ENCODE peak calls at places on chromosome 18, in seven cellular contexts. One of them, this sample, is unnamed.

GRCh38 chr18:79964330-79965118 is at the start of gene HSBP1L1:
- DNase-seq in epithelial cell of esophagus: peak
- DNase-seq in heart right ventricle: peak
- DNase-seq in activated naive CD4-positive, alpha-beta T cell treated with Interleukin-2 at 50 U/mL for 16 hours: peak
- DNase-seq in posterior cingulate gyrus: no peak
- DNase-seq in activated T-cell treated with anti-CD3 and anti-CD28 coated beads, Interleukin-2, amount 50 U/mL, for 72 hours: peak
- DNase-seq in posterior vena cava: peak
- DNase-seq in this sample: no peak

GRCh38 chr18:63339920-63340484 is 20.4 kb upstream of the BCL2 start:
- DNase-seq in epithelial cell of esophagus: peak
- DNase-seq in heart right ventricle: no peak
- DNase-seq in activated naive CD4-positive, alpha-beta T cell treated with Interleukin-2 at 50 U/mL for 16 hours: peak
- DNase-seq in posterior cingulate gyrus: no peak
- DNase-seq in activated T-cell treated with anti-CD3 and anti-CD28 coated beads, Interleukin-2, amount 50 U/mL, for 72 hours: peak
- DNase-seq in posterior vena cava: no peak
- DNase-seq in this sample: no peak

GRCh38 chr18:7576685-7577084 is 9.6 kb downstream of the PTPRM start:
- DNase-seq in epithelial cell of esophagus: peak
- DNase-seq in heart right ventricle: no peak
- DNase-seq in activated naive CD4-positive, alpha-beta T cell treated with Interleukin-2 at 50 U/mL for 16 hours: no peak
- DNase-seq in posterior cingulate gyrus: no peak
- DNase-seq in activated T-cell treated with anti-CD3 and anti-CD28 coated beads, Interleukin-2, amount 50 U/mL, for 72 hours: no peak
- DNase-seq in posterior vena cava: no peak
- DNase-seq in this sample: no peak

GRCh38 chr18:29083545-29083944 is 906.6 kb upstream of the CDH2 start:
- DNase-seq in epithelial cell of esophagus: peak
- DNase-seq in heart right ventricle: no peak
- DNase-seq in activated naive CD4-positive, alpha-beta T cell treated with Interleukin-2 at 50 U/mL for 16 hours: no peak
- DNase-seq in posterior cingulate gyrus: no peak
- DNase-seq in activated T-cell treated with anti-CD3 and anti-CD28 coated beads, Interleukin-2, amount 50 U/mL, for 72 hours: no peak
- DNase-seq in posterior vena cava: no peak
- DNase-seq in this sample: no peak

GRCh38 chr18:35573531-35573930 is 8.0 kb upstream of the GALNT1 start:
- DNase-seq in epithelial cell of esophagus: no peak
- DNase-seq in heart right ventricle: no peak
- DNase-seq in activated naive CD4-positive, alpha-beta T cell treated with Interleukin-2 at 50 U/mL for 16 hours: no peak
- DNase-seq in posterior cingulate gyrus: no peak
- DNase-seq in activated T-cell treated with anti-CD3 and anti-CD28 coated beads, Interleukin-2, amount 50 U/mL, for 72 hours: no peak
- DNase-seq in posterior vena cava: no peak
- DNase-seq in this sample: no peak

GRCh38 chr18:2471523-2471922 is 99.8 kb downstream of the METTL4 start:
- DNase-seq in epithelial cell of esophagus: peak
- DNase-seq in heart right ventricle: no peak
- DNase-seq in activated naive CD4-positive, alpha-beta T cell treated with Interleukin-2 at 50 U/mL for 16 hours: no peak
- DNase-seq in posterior cingulate gyrus: no peak
- DNase-seq in activated T-cell treated with anti-CD3 and anti-CD28 coated beads, Interleukin-2, amount 50 U/mL, for 72 hours: no peak
- DNase-seq in posterior vena cava: no peak
- DNase-seq in this sample: no peak

GRCh38 chr18:69874058-69874457 is 73.6 kb downstream of the CD226 start:
- DNase-seq in epithelial cell of esophagus: peak
- DNase-seq in heart right ventricle: no peak
- DNase-seq in activated naive CD4-positive, alpha-beta T cell treated with Interleukin-2 at 50 U/mL for 16 hours: no peak
- DNase-seq in posterior cingulate gyrus: no peak
- DNase-seq in activated T-cell treated with anti-CD3 and anti-CD28 coated beads, Interleukin-2, amount 50 U/mL, for 72 hours: no peak
- DNase-seq in posterior vena cava: no peak
- DNase-seq in this sample: no peak

GRCh38 chr18:36593001-36593400 is 235.8 kb downstream of the TPGS2 start:
- DNase-seq in epithelial cell of esophagus: peak
- DNase-seq in heart right ventricle: no peak
- DNase-seq in activated naive CD4-positive, alpha-beta T cell treated with Interleukin-2 at 50 U/mL for 16 hours: no peak
- DNase-seq in posterior cingulate gyrus: no peak
- DNase-seq in activated T-cell treated with anti-CD3 and anti-CD28 coated beads, Interleukin-2, amount 50 U/mL, for 72 hours: no peak
- DNase-seq in posterior vena cava: no peak
- DNase-seq in this sample: no peak

GRCh38 chr18:63161032-63161727 is 158.4 kb downstream of the BCL2 start:
- DNase-seq in epithelial cell of esophagus: no peak
- DNase-seq in heart right ventricle: no peak
- DNase-seq in activated naive CD4-positive, alpha-beta T cell treated with Interleukin-2 at 50 U/mL for 16 hours: peak
- DNase-seq in posterior cingulate gyrus: no peak
- DNase-seq in activated T-cell treated with anti-CD3 and anti-CD28 coated beads, Interleukin-2, amount 50 U/mL, for 72 hours: peak
- DNase-seq in posterior vena cava: no peak
- DNase-seq in this sample: no peak

GRCh38 chr18:3454365-3455089 is 4.6 kb downstream of the TGIF1 start:
- DNase-seq in epithelial cell of esophagus: peak
- DNase-seq in heart right ventricle: no peak
- DNase-seq in activated naive CD4-positive, alpha-beta T cell treated with Interleukin-2 at 50 U/mL for 16 hours: no peak
- DNase-seq in posterior cingulate gyrus: no peak
- DNase-seq in activated T-cell treated with anti-CD3 and anti-CD28 coated beads, Interleukin-2, amount 50 U/mL, for 72 hours: peak
- DNase-seq in posterior vena cava: no peak
- DNase-seq in this sample: no peak

GRCh38 chr18:47772374-47773248 is 157.8 kb downstream of the SMAD2 start:
- DNase-seq in epithelial cell of esophagus: peak
- DNase-seq in heart right ventricle: peak
- DNase-seq in activated naive CD4-positive, alpha-beta T cell treated with Interleukin-2 at 50 U/mL for 16 hours: peak
- DNase-seq in posterior cingulate gyrus: no peak
- DNase-seq in activated T-cell treated with anti-CD3 and anti-CD28 coated beads, Interleukin-2, amount 50 U/mL, for 72 hours: peak
- DNase-seq in posterior vena cava: no peak
- DNase-seq in this sample: no peak

GRCh38 chr18:32081881-32082280 is 9.8 kb upstream of the RNF138 start:
- DNase-seq in epithelial cell of esophagus: no peak
- DNase-seq in heart right ventricle: no peak
- DNase-seq in activated naive CD4-positive, alpha-beta T cell treated with Interleukin-2 at 50 U/mL for 16 hours: no peak
- DNase-seq in posterior cingulate gyrus: no peak
- DNase-seq in activated T-cell treated with anti-CD3 and anti-CD28 coated beads, Interleukin-2, amount 50 U/mL, for 72 hours: no peak
- DNase-seq in posterior vena cava: no peak
- DNase-seq in this sample: no peak

GRCh38 chr18:34598136-34598635 is 111.9 kb upstream of the DTNA start:
- DNase-seq in epithelial cell of esophagus: no peak
- DNase-seq in heart right ventricle: no peak
- DNase-seq in activated naive CD4-positive, alpha-beta T cell treated with Interleukin-2 at 50 U/mL for 16 hours: no peak
- DNase-seq in posterior cingulate gyrus: no peak
- DNase-seq in activated T-cell treated with anti-CD3 and anti-CD28 coated beads, Interleukin-2, amount 50 U/mL, for 72 hours: no peak
- DNase-seq in posterior vena cava: no peak
- DNase-seq in this sample: no peak

GRCh38 chr18:5600376-5601071 is 56.7 kb upstream of the EPB41L3 start:
- DNase-seq in epithelial cell of esophagus: no peak
- DNase-seq in heart right ventricle: no peak
- DNase-seq in activated naive CD4-positive, alpha-beta T cell treated with Interleukin-2 at 50 U/mL for 16 hours: no peak
- DNase-seq in posterior cingulate gyrus: no peak
- DNase-seq in activated T-cell treated with anti-CD3 and anti-CD28 coated beads, Interleukin-2, amount 50 U/mL, for 72 hours: no peak
- DNase-seq in posterior vena cava: no peak
- DNase-seq in this sample: no peak

GRCh38 chr18:40133253-40133652 is 1821.8 kb upstream of the PIK3C3 start:
- DNase-seq in epithelial cell of esophagus: no peak
- DNase-seq in heart right ventricle: no peak
- DNase-seq in activated naive CD4-positive, alpha-beta T cell treated with Interleukin-2 at 50 U/mL for 16 hours: no peak
- DNase-seq in posterior cingulate gyrus: no peak
- DNase-seq in activated T-cell treated with anti-CD3 and anti-CD28 coated beads, Interleukin-2, amount 50 U/mL, for 72 hours: no peak
- DNase-seq in posterior vena cava: no peak
- DNase-seq in this sample: no peak

This sample was measured in tibial artery.